ENCODE peak calls at places on chromosome 11, in four cellular contexts. G, M, Z and L are unnamed samples.
A peak's percentile ranks its signal among the peaks of the same experiment; 100 is the strongest.

GRCh38 chr11:75810637-75811383 is 4.2 kb upstream of the UVRAG start:
- DNase-seq in G (no peak), M (peak; percentile 71), Z (no peak), L (no peak)

GRCh38 chr11:74462009-74462408 is 5.3 kb downstream of the KCNE3 start:
- DNase-seq in G (peak; percentile 66), M (no peak), Z (no peak), L (no peak)

GRCh38 chr11:14411818-14412217 is 52.8 kb upstream of the RRAS2 start:
- DNase-seq in G (no peak), M (no peak), Z (no peak), L (no peak)

GRCh38 chr11:12885717-12886226 is 123.3 kb upstream of the RASSF10 start:
- DNase-seq in G (no peak), M (no peak), Z (no peak), L (no peak)

GRCh38 chr11:86484164-86484794 is 109.6 kb downstream of the CCDC81 start:
- DNase-seq in G (peak; percentile 81), M (no peak), Z (peak; percentile 31), L (peak; percentile 100)

GRCh38 chr11:5973530-5973929 is 5.2 kb upstream of the OR56A5 start:
- DNase-seq in G (no peak), M (no peak), Z (no peak), L (no peak)

GRCh38 chr11:10490032-10490397 is 35.0 kb downstream of the AMPD3 start:
- DNase-seq in G (no peak), M (no peak), Z (no peak), L (no peak)

GRCh38 chr11:68688881-68689280 is 4.5 kb downstream of the GAL start:
- DNase-seq in G (no peak), M (no peak), Z (no peak), L (no peak)

GRCh38 chr11:1326435-1327063 is 17.1 kb upstream of the TOLLIP start:
- DNase-seq in G (no peak), M (no peak), Z (no peak), L (no peak)

GRCh38 chr11:6354651-6355485 is 34.6 kb upstream of the CAVIN3 start:
- DNase-seq in G (peak; percentile 46), M (no peak), Z (no peak), L (peak; percentile 38)

GRCh38 chr11:19101803-19102520 is 15.0 kb upstream of the ZDHHC13 start:
- DNase-seq in G (no peak), M (no peak), Z (no peak), L (peak; percentile 28)

GRCh38 chr11:110199184-110199981 is 97.0 kb downstream of the RDX start:
- DNase-seq in G (peak; percentile 20), M (no peak), Z (no peak), L (no peak)

GRCh38 chr11:112345166-112345565 is 84.5 kb upstream of the PLET1 start:
- DNase-seq in G (no peak), M (no peak), Z (no peak), L (no peak)

GRCh38 chr11:8959546-8960166 is 4.6 kb downstream of the TMEM9B start:
- DNase-seq in G (peak; percentile 71), M (peak; percentile 65), Z (peak; percentile 67), L (peak; percentile 87)

GRCh38 chr11:35131760-35132159 is 7.2 kb upstream of the CD44 start:
- DNase-seq in G (no peak), M (no peak), Z (no peak), L (no peak)

GRCh38 chr11:131235328-131236298 is 134.8 kb upstream of the NTM start:
- DNase-seq in G (no peak), M (no peak), Z (no peak), L (no peak)

GRCh38 chr11:63680842-63681207 is 475 bp upstream of the RTN3 start:
- DNase-seq in G (no peak), M (no peak), Z (no peak), L (no peak)

GRCh38 chr11:16191212-16191851 is 165.0 kb downstream of the SOX6 start:
- DNase-seq in G (peak; percentile 9), M (no peak), Z (no peak), L (no peak)

GRCh38 chr11:64903291-64903833 is 13.6 kb downstream of the ATG2A start:
- DNase-seq in G (no peak), M (no peak), Z (no peak), L (no peak)

GRCh38 chr11:16350125-16350524 is 6.2 kb downstream of the SOX6 start:
- DNase-seq in G (no peak), M (no peak), Z (no peak), L (no peak)

GRCh38 chr11:60952742-60953170 is 780 bp upstream of the SLC15A3 start:
- DNase-seq in G (no peak), M (no peak), Z (no peak), L (no peak)
- TF ChIP-seq POLR2A in G (no peak), M (no peak), Z (no peak), L (no peak)

DNA sequence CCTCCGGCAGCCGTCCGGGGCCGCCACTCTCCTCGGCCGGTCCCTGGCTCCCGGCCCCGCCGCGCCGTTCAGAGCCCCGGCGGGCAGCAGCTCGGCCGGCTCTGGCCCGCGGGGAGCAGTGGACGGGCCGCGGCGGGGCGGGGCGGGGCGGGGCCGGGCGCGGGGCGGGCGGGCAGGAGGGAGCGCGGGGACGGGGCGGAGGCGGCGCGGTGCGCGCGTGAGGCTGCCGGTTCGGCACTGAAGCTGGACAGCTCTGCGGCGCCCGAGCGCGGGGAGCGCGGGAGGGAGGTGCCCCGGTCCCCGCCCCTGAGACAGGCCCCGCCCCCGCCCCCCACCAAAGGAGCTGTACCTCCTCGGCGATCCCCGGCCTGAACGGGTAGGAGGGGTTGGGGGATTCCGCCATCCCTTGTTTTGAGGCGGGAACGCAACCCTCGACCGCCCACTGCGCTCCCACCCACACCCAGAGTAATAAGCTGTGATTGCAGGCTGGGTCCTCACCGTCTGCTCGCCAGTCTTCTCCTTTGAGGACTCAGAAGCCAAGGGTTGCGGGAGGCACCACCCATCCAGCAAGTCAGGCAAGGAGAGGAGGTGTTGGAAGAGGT is at the start of gene DRD2:
- DNase-seq in G (no peak), M (no peak), Z (no peak), L (no peak)
- TF ChIP-seq EZH2 in G (no peak), M (no peak), Z (no peak), L (no peak)

DNA sequence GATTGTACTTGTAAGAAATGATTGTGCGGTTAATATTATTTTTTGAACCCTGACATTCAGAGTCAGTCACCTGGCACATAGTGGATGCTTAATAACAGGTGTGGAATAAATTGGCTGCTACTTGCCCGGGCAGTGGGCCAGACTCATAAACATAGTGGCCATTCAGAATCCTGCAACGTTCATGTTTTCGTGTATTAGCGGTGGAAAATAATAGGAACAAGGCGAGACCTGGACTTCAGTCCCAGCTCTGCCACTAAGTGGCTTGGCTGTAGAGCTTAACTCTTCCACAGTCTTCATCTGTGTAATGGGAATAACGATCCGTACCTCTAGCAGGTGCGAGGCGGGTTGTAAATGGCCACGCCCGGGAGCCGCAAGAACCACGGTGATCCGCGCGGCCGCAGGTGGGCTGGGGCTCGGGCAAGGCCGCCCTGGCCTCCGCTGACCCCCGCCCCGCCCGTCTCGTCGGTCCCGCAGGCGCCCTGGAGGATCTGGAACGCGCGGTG is 761 bp upstream of the TMEM25 start:
- DNase-seq in G (no peak), M (no peak), Z (no peak), L (peak; percentile 53)
- TF ChIP-seq POLR2A in G (no peak), M (no peak), Z (peak; percentile 32), L (no peak)

GRCh38 chr11:121426476-121427454 is 25.3 kb upstream of the SORL1 start:
- DNase-seq in G (no peak), M (no peak), Z (peak; percentile 12), L (no peak)
- TF ChIP-seq EZH2 in G (no peak), M (no peak), Z (no peak), L (peak; percentile 39)

GRCh38 chr11:108498046-108498815 is at the start of gene POGLUT3:
- DNase-seq in G (peak; percentile 41), M (no peak), Z (no peak), L (peak; percentile 58)
- TF ChIP-seq POLR2A in G (no peak), M (peak; percentile 84), Z (peak; percentile 49), L (peak; percentile 58)

GRCh38 chr11:46380340-46381045 is 976 bp upstream of the MDK start:
- DNase-seq in G (peak; percentile 78), M (no peak), Z (no peak), L (peak; percentile 67)
- TF ChIP-seq EZH2 in G (no peak), M (no peak), Z (no peak), L (no peak)

DNA sequence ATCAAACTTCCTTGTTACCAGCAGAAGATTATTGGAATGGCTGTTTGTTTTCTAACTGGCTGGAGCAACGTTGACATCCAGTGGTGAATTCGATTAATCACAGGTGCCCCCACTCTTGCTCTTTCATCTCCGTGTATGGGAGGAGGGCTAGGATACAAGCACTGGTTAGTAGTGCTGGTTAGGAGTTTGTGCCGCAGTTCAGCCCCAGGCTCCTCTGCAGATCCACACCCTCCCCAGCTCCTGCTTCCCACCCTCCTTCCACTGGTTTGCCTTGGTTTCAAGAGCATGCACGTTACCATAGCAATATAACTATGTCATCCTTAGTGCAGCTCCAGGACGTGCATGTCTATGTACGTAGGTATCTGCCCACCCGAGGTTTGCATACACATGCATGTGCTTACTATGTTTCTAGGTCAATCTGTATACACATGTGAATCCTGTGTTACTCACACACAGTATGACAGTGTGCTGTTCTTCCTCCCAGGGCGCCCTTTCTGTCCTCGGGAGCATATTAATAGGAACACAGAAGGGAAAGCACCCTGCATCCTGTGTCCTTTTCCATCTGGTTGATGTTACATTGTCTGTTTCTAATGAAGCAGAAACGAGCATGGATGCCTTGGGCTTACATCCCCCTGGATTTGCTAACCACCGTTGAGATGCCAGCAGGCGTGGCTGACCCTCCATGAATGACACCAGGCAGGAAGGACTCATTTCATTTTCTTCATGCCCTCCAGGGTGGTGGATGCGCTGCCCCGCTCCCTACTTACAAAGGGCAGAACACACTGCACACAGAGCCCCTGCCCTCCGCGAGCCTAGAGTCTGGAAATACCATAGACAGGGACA is 539.2 kb downstream of the OPCML start:
- DNase-seq in G (no peak), M (no peak), Z (no peak), L (no peak)
- TF ChIP-seq POLR2A in G (no peak), M (no peak), Z (no peak), L (no peak)

DNA sequence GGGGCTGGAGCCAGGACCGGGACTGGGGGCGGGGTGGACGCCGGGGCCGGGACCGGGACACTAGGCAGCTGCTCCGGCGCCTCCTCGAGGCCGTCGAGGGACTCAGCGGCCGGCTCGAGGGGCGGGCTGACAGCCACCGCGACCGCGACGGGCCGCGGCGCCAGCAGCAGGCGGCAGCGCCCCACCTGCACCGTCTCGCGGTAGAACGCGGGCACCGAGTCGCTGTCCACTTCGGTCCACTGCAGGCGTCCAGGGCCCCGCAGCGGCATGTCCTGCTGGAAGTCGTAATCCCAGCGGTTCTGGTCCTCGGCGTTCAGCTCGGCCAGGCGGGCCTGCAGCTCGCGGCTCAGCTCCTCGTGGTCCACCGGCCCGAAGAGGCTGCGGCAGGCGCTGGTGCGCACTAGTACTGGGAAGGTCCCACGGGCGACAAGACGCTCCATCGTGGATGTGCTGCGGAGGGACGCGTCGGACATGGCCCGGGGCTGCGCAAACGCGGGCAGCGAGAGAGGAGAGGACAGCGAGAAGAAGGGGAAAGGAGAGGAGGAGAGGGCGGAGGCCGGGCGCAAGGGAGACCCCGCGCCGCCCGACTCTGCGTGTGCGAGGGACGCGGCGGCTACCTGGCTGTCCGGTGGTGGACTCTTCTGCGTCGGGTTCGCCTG is 429 bp downstream of the CDKN1C start:
- DNase-seq in G (no peak), M (no peak), Z (no peak), L (peak; percentile 42)
- TF ChIP-seq EZH2 in G (no peak), M (peak; percentile 81), Z (no peak), L (peak; percentile 82)